ENCODE peak calls at places on chromosomes 7 and 10, in seven cellular contexts. X is fibroblast of lung, B is osteoblast, Z is astrocyte of the spinal cord, V is Calu3, P is suprapubic skin, I is body of pancreas. H is an unnamed sample.
A peak's percentile ranks its signal among the peaks of the same experiment; 100 is the strongest.

GRCh38 chr10:100345570-100346330 is 1.3 kb upstream of the SCD start:
- DNase-seq in X (peak; percentile 85), B (peak; percentile 84), Z (peak; percentile 79), V (no peak), P (no peak), I (no peak), H (no peak)

GRCh38 chr7:56009695-56010094 is 41.5 kb downstream of the PSPH start:
- DNase-seq in X (peak; percentile 49), B (no peak), Z (peak; percentile 44), V (peak; percentile 8), P (no peak), I (peak; percentile 83), H (no peak)

GRCh38 chr10:101031796-101032636 is 982 bp downstream of the SFXN3 start:
- DNase-seq in X (peak; percentile 73), B (peak; percentile 95), Z (peak; percentile 80), V (peak; percentile 49), P (peak; percentile 95), I (peak; percentile 70), H (peak; percentile 82)

GRCh38 chr10:112607506-112607905 is 160.5 kb downstream of the VTI1A start:
- DNase-seq in X (no peak), B (no peak), Z (no peak), V (no peak), P (no peak), I (no peak), H (no peak)

GRCh38 chr7:50580053-50580452 is 14.8 kb upstream of the DDC start:
- DNase-seq in X (no peak), B (no peak), Z (no peak), V (no peak), P (no peak), I (no peak), H (no peak)

GRCh38 chr7:77415822-77416620 is at the start of gene GSAP:
- DNase-seq in X (peak; percentile 36), B (peak; percentile 97), Z (no peak), V (peak; percentile 67), P (peak; percentile 80), I (peak; percentile 87), H (peak; percentile 44)

GRCh38 chr10:43013065-43013464 is 63.8 kb upstream of the RET start:
- DNase-seq in X (no peak), B (no peak), Z (no peak), V (no peak), P (no peak), I (no peak), H (no peak)

GRCh38 chr10:33810986-33811385 is 476.5 kb upstream of the NRP1 start:
- DNase-seq in X (no peak), B (no peak), Z (no peak), V (no peak), P (no peak), I (no peak), H (no peak)

GRCh38 chr10:103082683-103083082 is 110.4 kb downstream of the NT5C2 start:
- DNase-seq in X (no peak), B (peak; percentile 62), Z (no peak), V (no peak), P (no peak), I (no peak), H (no peak)

GRCh38 chr7:48617988-48618387 is 306.4 kb upstream of the CDC14C start:
- DNase-seq in X (no peak), B (no peak), Z (no peak), V (no peak), P (no peak), I (no peak), H (no peak)

GRCh38 chr7:95986136-95986535 is 213.8 kb downstream of the DYNC1I1 start:
- DNase-seq in X (peak; percentile 8), B (no peak), Z (no peak), V (no peak), P (no peak), I (no peak), H (no peak)

GRCh38 chr7:149880871-149881301 is 7.1 kb downstream of the ATP6V0E2 start:
- DNase-seq in X (no peak), B (no peak), Z (no peak), V (no peak), P (no peak), I (no peak), H (no peak)

GRCh38 chr10:71598673-71599072 is 120.9 kb downstream of the C10orf105 start:
- DNase-seq in X (peak; percentile 18), B (peak; percentile 93), Z (peak; percentile 53), V (no peak), P (peak; percentile 95), I (peak; percentile 65), H (no peak)

GRCh38 chr10:12707461-12708185 is 293.9 kb downstream of the CCDC3 start:
- DNase-seq in X (peak; percentile 99), B (no peak), Z (peak; percentile 98), V (peak; percentile 59), P (no peak), I (peak; percentile 43), H (peak; percentile 68)

GRCh38 chr10:92208736-92209135 is 82.1 kb downstream of the CPEB3 start:
- DNase-seq in X (peak; percentile 44), B (no peak), Z (peak; percentile 18), V (peak; percentile 14), P (no peak), I (no peak), H (peak; percentile 9)
- TF ChIP-seq CTCF in X (no peak), B (no peak), Z (no peak), V (no peak), P (no peak), I (no peak), H (no peak)

GRCh38 chr7:135706858-135707569 is 21.0 kb downstream of the SLC13A4 start:
- DNase-seq in X (no peak), B (no peak), Z (no peak), V (no peak), P (no peak), I (no peak), H (no peak)

GRCh38 chr7:135706038-135706742 is 21.8 kb downstream of the SLC13A4 start:
- DNase-seq in X (no peak), B (no peak), Z (no peak), V (no peak), P (no peak), I (no peak), H (no peak)

GRCh38 chr7:135707570-135707966 is 20.4 kb downstream of the SLC13A4 start:
- DNase-seq in X (no peak), B (no peak), Z (no peak), V (no peak), P (no peak), I (no peak), H (no peak)

GRCh38 chr7:135704698-135705097 is 23.3 kb downstream of the SLC13A4 start:
- DNase-seq in X (no peak), B (no peak), Z (no peak), V (no peak), P (no peak), I (peak; percentile 26), H (no peak)

DNA sequence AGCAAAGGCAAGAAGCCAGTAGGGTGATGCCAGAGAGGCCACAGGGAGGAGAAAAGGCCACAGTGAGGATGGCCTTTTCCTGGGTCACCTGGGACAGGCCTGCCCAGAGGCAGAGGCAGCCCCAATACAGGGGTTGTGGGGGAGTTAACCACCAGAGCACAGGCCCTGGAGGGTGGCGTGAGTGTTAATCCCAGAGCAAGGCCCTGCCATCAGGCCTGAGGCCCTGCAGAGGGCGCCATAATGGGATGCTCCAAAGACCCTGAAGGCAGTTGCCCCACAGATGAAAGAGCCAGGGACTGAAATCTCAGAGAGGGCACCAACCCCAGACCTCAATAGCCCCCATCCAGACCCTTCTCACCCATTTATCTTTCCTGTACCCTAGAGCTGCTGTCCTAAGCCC is 23.9 kb downstream of the SLC13A4 start:
- DNase-seq in X (no peak), B (peak; percentile 62), Z (no peak), V (no peak), P (no peak), I (no peak), H (peak; percentile 30)
- TF ChIP-seq CTCF in X (no peak), B (peak; percentile 44), Z (peak; percentile 29), V (no peak), P (peak; percentile 6), I (no peak), H (peak; percentile 34)

DNA sequence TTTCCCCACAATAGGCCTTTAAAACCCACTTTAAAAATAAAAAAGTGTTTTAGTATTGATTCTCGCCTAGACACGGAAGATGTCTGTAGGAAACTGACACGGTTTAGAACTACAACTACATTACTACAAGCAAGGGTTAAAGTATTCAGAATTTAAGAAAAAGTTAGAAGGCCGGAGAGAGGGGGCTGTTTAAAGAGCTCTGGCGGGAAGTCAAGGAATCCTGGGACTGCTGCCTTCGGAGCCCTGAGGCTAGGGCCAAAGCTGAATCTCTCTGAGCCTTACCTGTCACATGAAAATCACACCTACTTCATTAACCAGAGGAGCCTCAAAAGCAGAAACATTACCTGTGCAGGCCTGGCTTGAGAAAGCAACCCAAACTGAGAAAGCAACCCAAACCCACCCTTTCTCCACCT is 11.9 kb upstream of the DLX6 start:
- DNase-seq in X (no peak), B (no peak), Z (no peak), V (no peak), P (no peak), I (no peak), H (no peak)
- TF ChIP-seq CTCF in X (no peak), B (no peak), Z (no peak), V (no peak), P (no peak), I (no peak), H (no peak)

GRCh38 chr10:30384791-30385201 is 35.7 kb upstream of the MTPAP start:
- DNase-seq in X (peak; percentile 39), B (peak; percentile 72), Z (peak; percentile 36), V (peak; percentile 50), P (no peak), I (peak; percentile 13), H (peak; percentile 50)
- TF ChIP-seq CTCF in X (peak; percentile 52), B (peak; percentile 71), Z (peak; percentile 61), V (peak; percentile 52), P (peak; percentile 49), I (peak; percentile 11), H (no peak)